ENCODE peak calls at places on chromosomes 16 and 17, in six cellular contexts. A, L, D, K, Y and O are unnamed samples.

GRCh38 chr16:70438325-70438982 is 446 bp downstream of the ST3GAL2 start:
- DNase-seq in A (no peak), L (no peak), D (no peak), K (no peak), Y (no peak), O (no peak)

GRCh38 chr17:33469911-33470310 is 176.8 kb upstream of the ASIC2 start:
- DNase-seq in A (no peak), L (peak), D (no peak), K (no peak), Y (no peak), O (no peak)

GRCh38 chr16:8639694-8640093 is 18.2 kb downstream of the METTL22 start:
- DNase-seq in A (no peak), L (no peak), D (no peak), K (no peak), Y (no peak), O (no peak)

GRCh38 chr17:67414130-67414529 is 37.0 kb downstream of the PITPNC1 start:
- DNase-seq in A (no peak), L (no peak), D (no peak), K (no peak), Y (no peak), O (no peak)

GRCh38 chr17:14859521-14859920 is 405.6 kb downstream of the PMP22 start:
- DNase-seq in A (no peak), L (no peak), D (no peak), K (no peak), Y (no peak), O (no peak)

GRCh38 chr16:57818377-57819055 is 16.2 kb upstream of the KIFC3 start:
- DNase-seq in A (no peak), L (no peak), D (no peak), K (no peak), Y (no peak), O (no peak)

GRCh38 chr17:10843806-10844205 is 5.9 kb upstream of the PIRT start:
- DNase-seq in A (no peak), L (peak), D (no peak), K (no peak), Y (no peak), O (no peak)

GRCh38 chr16:48075398-48075797 is 80.4 kb downstream of the ABCC12 start:
- DNase-seq in A (no peak), L (no peak), D (no peak), K (no peak), Y (no peak), O (no peak)

GRCh38 chr17:66727634-66728570 is 107.0 kb upstream of the CACNG5 start:
- DNase-seq in A (peak), L (peak), D (peak), K (peak), Y (peak), O (no peak)

GRCh38 chr16:66480265-66481080 is 53.4 kb downstream of the BEAN1 start:
- DNase-seq in A (no peak), L (no peak), D (no peak), K (no peak), Y (no peak), O (no peak)

GRCh38 chr17:28279411-28279810 is 39.6 kb upstream of the TMEM97 start:
- DNase-seq in A (no peak), L (no peak), D (no peak), K (no peak), Y (no peak), O (no peak)

GRCh38 chr17:39152134-39152884 is 872 bp upstream of the PLXDC1 start:
- DNase-seq in A (no peak), L (peak), D (no peak), K (no peak), Y (no peak), O (no peak)

GRCh38 chr17:9979463-9979995 is 74.5 kb upstream of the RCVRN start:
- DNase-seq in A (no peak), L (no peak), D (no peak), K (no peak), Y (no peak), O (no peak)

GRCh38 chr17:63626551-63627228 is 4.5 kb downstream of the MAP3K3 start:
- DNase-seq in A (peak), L (no peak), D (no peak), K (no peak), Y (no peak), O (no peak)

GRCh38 chr16:13070268-13070667 is 168.9 kb downstream of the SHISA9 start:
- DNase-seq in A (no peak), L (no peak), D (no peak), K (no peak), Y (no peak), O (no peak)

GRCh38 chr16:31477220-31478216 is 5.4 kb upstream of the SLC5A2 start:
- DNase-seq in A (peak), L (peak), D (peak), K (no peak), Y (no peak), O (no peak)

GRCh38 chr16:23528635-23529016 is 18.3 kb upstream of the GGA2 start:
- DNase-seq in A (no peak), L (no peak), D (no peak), K (no peak), Y (no peak), O (no peak)

GRCh38 chr16:66152841-66153525 is 213.5 kb upstream of the CDH5 start:
- DNase-seq in A (no peak), L (no peak), D (no peak), K (no peak), Y (no peak), O (no peak)

GRCh38 chr17:48704521-48704920 is 17.8 kb downstream of the PRAC1 start:
- DNase-seq in A (no peak), L (no peak), D (no peak), K (no peak), Y (no peak), O (no peak)

GRCh38 chr17:69506489-69506888 is 92.0 kb downstream of the MAP2K6 start:
- DNase-seq in A (peak), L (no peak), D (no peak), K (peak), Y (no peak), O (no peak)

GRCh38 chr16:87344931-87345631 is 27.9 kb upstream of the C16orf95 start:
- DNase-seq in A (no peak), L (no peak), D (peak), K (no peak), Y (peak), O (no peak)

GRCh38 chr16:58299757-58300349 is 5.0 kb upstream of the PRSS54 start:
- DNase-seq in A (peak), L (peak), D (no peak), K (peak), Y (no peak), O (no peak)

GRCh38 chr17:41800601-41801373 is 11.0 kb downstream of the P3H4 start:
- DNase-seq in A (no peak), L (peak), D (no peak), K (peak), Y (no peak), O (no peak)

GRCh38 chr17:50101346-50102163 is 6.4 kb downstream of the PDK2 start:
- DNase-seq in A (no peak), L (peak), D (no peak), K (no peak), Y (no peak), O (no peak)

GRCh38 chr16:69187891-69188451 is 1.0 kb downstream of the SNTB2 start:
- DNase-seq in A (peak), L (peak), D (peak), K (peak), Y (peak), O (peak)

GRCh38 chr17:72259977-72260376 is 139.2 kb downstream of the SOX9 start:
- DNase-seq in A (no peak), L (no peak), D (no peak), K (no peak), Y (no peak), O (no peak)

GRCh38 chr16:55982597-55982996 is 107.4 kb upstream of the CES5A start:
- DNase-seq in A (no peak), L (no peak), D (no peak), K (no peak), Y (no peak), O (no peak)

GRCh38 chr17:58096892-58097291 is 13.7 kb downstream of the DYNLL2 start:
- DNase-seq in A (peak), L (no peak), D (no peak), K (no peak), Y (no peak), O (no peak)